ENCODE peak calls at places on chromosomes 12 and 14, in seven cellular contexts. B is PC-3, J is stomach, X is left ventricle myocardium inferior, D is transverse colon, L is spleen, S is prostate gland. Q is an unnamed sample. For H3K4me1, the result is how much of the 10 kb centered on the place peaks cover.

GRCh38 chr14:55877942-55878341 is 240.3 kb upstream of the PELI2 start:
- DNase-seq in D (no peak), S (no peak), X (no peak), J (no peak), L (no peak), B (no peak), Q (no peak)

GRCh38 chr14:90405755-90406154 is 8.9 kb downstream of the CALM1 start:
- DNase-seq in J (no peak), L (no peak), D (no peak), X (no peak), S (no peak), B (no peak), Q (no peak)

GRCh38 chr12:52212701-52213540 is 20.1 kb upstream of the KRT7 start:
- DNase-seq in B (no peak), L (peak), J (no peak), X (no peak), S (no peak), D (no peak), Q (no peak)

GRCh38 chr14:106848330-106849121 is 1322.1 kb downstream of the TMEM121 start:
- DNase-seq in L (no peak), S (no peak), D (peak), X (no peak), B (peak), J (no peak), Q (no peak)

GRCh38 chr12:116434155-116435065 is 124.8 kb upstream of the MAP1LC3B2 start:
- DNase-seq in L (no peak), D (peak), X (peak), J (peak), S (peak), B (peak), Q (peak)

GRCh38 chr14:93079321-93079720 is 36.4 kb downstream of the ITPK1 start:
- DNase-seq in D (no peak), L (no peak), B (no peak), J (no peak), S (no peak), X (no peak), Q (no peak)

GRCh38 chr12:6345319-6346071 is 3.6 kb upstream of the TNFRSF1A start:
- DNase-seq in J (peak), X (no peak), B (peak), L (peak), S (no peak), D (no peak), Q (peak)

GRCh38 chr12:106953352-106954260 is 2.1 kb upstream of the TMEM263 start:
- DNase-seq in X (no peak), S (no peak), L (no peak), D (no peak), J (no peak), B (peak), Q (no peak)

GRCh38 chr14:57290753-57291152 is 22.0 kb downstream of the AP5M1 start:
- DNase-seq in J (no peak), L (no peak), B (no peak), D (no peak), X (no peak), S (no peak), Q (no peak)

GRCh38 chr12:131000000-131000486 is 46.3 kb downstream of the ADGRD1 start:
- DNase-seq in S (no peak), L (peak), X (no peak), J (no peak), D (no peak), B (no peak), Q (no peak)

GRCh38 chr12:122138616-122139015 is 35.4 kb downstream of the IL31 start:
- DNase-seq in J (no peak), X (no peak), D (no peak), L (no peak), B (no peak), S (no peak), Q (no peak)

DNA sequence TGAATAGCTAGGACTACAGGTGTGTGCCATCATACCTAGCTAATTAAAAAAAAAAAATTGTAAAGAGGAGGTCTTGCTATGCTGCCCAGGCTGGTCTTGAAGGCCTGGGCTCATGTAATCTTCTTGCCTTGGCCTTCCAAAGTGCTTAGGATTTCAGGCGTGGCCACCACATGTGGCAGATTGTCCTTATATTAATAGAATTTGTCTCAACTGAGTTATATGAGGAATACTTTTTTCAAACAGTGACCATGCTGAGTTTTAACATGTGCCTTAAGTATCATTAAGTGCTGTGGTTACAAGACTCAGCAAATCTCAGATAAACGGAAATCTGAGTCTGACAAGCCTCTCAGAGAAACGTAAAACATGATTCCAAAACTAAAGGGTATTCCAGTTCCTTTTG is 83.2 kb upstream of the FERMT2 start:
- DNase-seq in D (no peak), J (no peak), L (no peak), B (no peak), X (no peak), S (no peak), Q (no peak)
- H3K4me1 ChIP-seq in D (under half), J (under half), L (under half), B (under half), X (under half), S (under half), Q (under half)

DNA sequence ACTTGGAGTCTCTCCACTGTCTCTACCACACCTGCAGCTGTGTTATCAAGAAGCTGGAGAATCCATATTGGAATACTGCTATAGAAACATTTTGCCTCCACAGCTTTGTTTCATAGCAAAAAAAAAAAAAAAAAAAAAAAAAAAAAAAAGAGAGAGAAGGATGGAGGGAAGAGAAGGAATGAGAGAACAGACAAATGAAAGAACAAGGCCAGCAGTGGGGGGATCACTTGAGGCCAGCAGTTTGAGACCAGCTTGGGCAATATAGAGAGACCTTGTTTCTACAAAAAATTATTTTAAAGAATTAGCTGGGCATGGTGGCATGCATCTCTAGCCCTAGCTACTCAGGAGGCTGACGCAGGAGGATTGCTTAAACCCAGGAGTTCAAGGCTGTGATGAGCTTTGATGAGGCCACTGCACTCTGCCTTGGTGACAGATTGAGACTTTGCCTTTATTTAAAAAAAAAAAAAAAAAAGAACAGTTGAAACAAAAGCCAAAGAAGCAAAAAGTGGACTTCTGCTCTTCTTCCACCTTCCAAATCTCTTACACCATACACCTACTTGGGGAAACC is 8.1 kb downstream of the VEZT start:
- DNase-seq in D (no peak), S (no peak), B (no peak), L (no peak), J (no peak), X (no peak), Q (no peak)
- H3K4me1 ChIP-seq in D (under half), S (under half), B (under half), L (under half), J (half or more), X (half or more), Q (under half)

GRCh38 chr14:94498215-94498614 is 11.1 kb downstream of the SERPINA12 start:
- DNase-seq in B (no peak), S (no peak), J (no peak), X (no peak), D (no peak), L (no peak), Q (no peak)
- H3K4me1 ChIP-seq in B (under half), S (under half), J (under half), X (under half), D (under half), L (under half), Q (under half)

GRCh38 chr12:109704371-109705098 is 9.1 kb upstream of the FAM222A start:
- DNase-seq in L (no peak), X (no peak), B (no peak), S (no peak), D (no peak), J (no peak), Q (no peak)
- H3K4me1 ChIP-seq in L (under half), X (under half), B (under half), S (under half), D (under half), J (under half), Q (under half)

GRCh38 chr12:128794661-128795529 is 28.9 kb downstream of the SLC15A4 start:
- DNase-seq in L (peak), X (no peak), B (no peak), S (no peak), D (no peak), J (peak), Q (no peak)

GRCh38 chr12:128795530-128796361 is 28.0 kb downstream of the SLC15A4 start:
- DNase-seq in J (no peak), L (peak), D (no peak), B (no peak), S (no peak), X (no peak), Q (peak)

GRCh38 chr12:128796439-128797118 is 27.2 kb downstream of the SLC15A4 start:
- DNase-seq in J (no peak), B (no peak), D (no peak), X (no peak), L (no peak), S (no peak), Q (no peak)

GRCh38 chr12:128798543-128799341 is 25.0 kb downstream of the SLC15A4 start:
- DNase-seq in S (no peak), X (no peak), L (no peak), J (no peak), D (no peak), B (peak), Q (peak)

GRCh38 chr12:128797119-128798118 is 26.3 kb downstream of the SLC15A4 start:
- DNase-seq in B (peak), D (no peak), L (no peak), X (no peak), J (no peak), S (no peak), Q (no peak)
- H3K4me1 ChIP-seq in B (under half), D (under half), L (half or more), X (half or more), J (under half), S (under half), Q (under half)

GRCh38 chr12:104494137-104494815 is 37.5 kb downstream of the CHST11 start:
- DNase-seq in X (no peak), J (no peak), L (no peak), D (no peak), S (no peak), B (no peak), Q (no peak)
- H3K4me1 ChIP-seq in X (under half), J (half or more), L (half or more), D (under half), S (under half), B (under half), Q (under half)

GRCh38 chr14:50520947-50521815 is 11.2 kb downstream of the MAP4K5 start:
- DNase-seq in L (no peak), D (peak), J (no peak), B (peak), S (no peak), X (no peak), Q (no peak)

GRCh38 chr14:50524731-50525510 is 7.4 kb downstream of the MAP4K5 start:
- DNase-seq in L (no peak), B (peak), J (no peak), D (no peak), X (no peak), S (no peak), Q (no peak)

GRCh38 chr14:50521912-50522341 is 10.4 kb downstream of the MAP4K5 start:
- DNase-seq in B (peak), L (no peak), J (no peak), D (no peak), X (no peak), S (no peak), Q (no peak)

GRCh38 chr14:50523271-50524041 is 8.9 kb downstream of the MAP4K5 start:
- DNase-seq in D (no peak), B (no peak), L (no peak), X (no peak), J (no peak), S (no peak), Q (no peak)

DNA sequence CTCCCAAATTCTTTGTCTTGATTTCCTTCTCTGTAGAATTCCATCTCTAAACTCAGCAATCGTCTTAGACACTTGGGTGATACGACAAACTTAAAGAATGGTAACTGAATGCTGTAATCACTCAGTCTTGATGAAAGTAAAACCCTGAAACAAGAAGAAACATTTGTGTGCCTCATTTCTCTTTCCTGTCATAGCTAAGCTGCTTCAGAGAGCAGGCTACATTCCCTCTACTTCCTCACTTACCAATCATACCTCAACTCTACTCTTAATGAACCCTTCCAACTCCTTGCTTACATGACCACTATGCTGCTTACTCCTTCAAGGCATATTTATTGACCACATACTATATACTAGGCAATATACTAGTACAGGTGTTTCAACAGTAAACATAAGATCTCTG is 8.3 kb downstream of the MAP4K5 start:
- DNase-seq in D (no peak), X (no peak), J (no peak), S (no peak), B (no peak), L (no peak), Q (no peak)
- H3K4me1 ChIP-seq in D (under half), X (under half), J (half or more), S (under half), B (under half), L (half or more), Q (under half)

DNA sequence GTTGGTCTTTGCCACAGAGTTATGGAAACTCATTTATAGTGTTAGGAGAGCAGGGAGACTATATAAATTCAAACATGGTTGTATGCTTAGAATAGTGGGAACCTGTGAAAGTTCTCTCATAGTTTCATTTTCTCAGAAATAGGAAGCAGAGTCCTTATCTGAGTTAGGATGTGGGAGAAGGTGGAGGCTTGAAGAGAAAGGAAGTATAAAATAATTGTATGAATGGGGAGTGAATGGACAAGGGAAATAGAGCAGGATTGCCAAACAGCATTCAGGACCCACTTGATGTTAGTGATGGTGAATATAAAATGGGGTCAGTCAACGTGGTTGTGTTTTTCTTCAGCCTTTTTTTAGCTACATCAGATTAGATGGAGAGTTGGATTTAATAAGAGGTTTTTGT is 34.0 kb upstream of the TPH2 start:
- DNase-seq in X (no peak), B (no peak), L (no peak), D (no peak), S (no peak), J (no peak), Q (no peak)
- H3K4me1 ChIP-seq in X (under half), B (under half), L (under half), D (under half), S (under half), J (under half), Q (under half)

GRCh38 chr12:108567974-108568652 is 5.7 kb downstream of the ISCU start:
- DNase-seq in S (no peak), L (no peak), J (no peak), X (no peak), D (no peak), B (no peak), Q (no peak)

GRCh38 chr12:108567388-108567787 is 5.0 kb downstream of the ISCU start:
- DNase-seq in D (no peak), J (no peak), L (no peak), S (no peak), B (no peak), X (no peak), Q (peak)

GRCh38 chr12:108565976-108566375 is 3.6 kb downstream of the ISCU start:
- DNase-seq in S (peak), J (peak), B (peak), L (peak), X (peak), D (peak), Q (peak)

GRCh38 chr12:108564724-108565123 is 2.3 kb downstream of the ISCU start:
- DNase-seq in B (no peak), X (no peak), S (no peak), J (no peak), L (no peak), D (no peak), Q (no peak)

GRCh38 chr12:108566452-108566851 is 4.1 kb downstream of the ISCU start:
- DNase-seq in J (no peak), L (no peak), D (no peak), B (no peak), X (no peak), S (no peak), Q (no peak)
- H3K4me1 ChIP-seq in J (under half), L (half or more), D (under half), B (under half), X (half or more), S (under half), Q (under half)

GRCh38 chr12:11757095-11757494 is 107.6 kb downstream of the ETV6 start:
- DNase-seq in L (no peak), X (no peak), S (no peak), J (no peak), D (no peak), B (no peak), Q (no peak)

GRCh38 chr12:11756022-11756421 is 106.5 kb downstream of the ETV6 start:
- DNase-seq in L (no peak), X (no peak), J (no peak), B (no peak), D (no peak), S (no peak), Q (no peak)

GRCh38 chr12:11757531-11757930 is 108.1 kb downstream of the ETV6 start:
- DNase-seq in S (no peak), J (no peak), B (no peak), X (no peak), L (no peak), D (peak), Q (no peak)

GRCh38 chr12:11755311-11755930 is 105.9 kb downstream of the ETV6 start:
- DNase-seq in J (no peak), S (no peak), B (no peak), X (no peak), L (no peak), D (no peak), Q (no peak)

GRCh38 chr12:11756523-11756922 is 107.0 kb downstream of the ETV6 start:
- DNase-seq in D (no peak), X (no peak), L (no peak), J (no peak), S (no peak), B (no peak), Q (no peak)
- H3K4me1 ChIP-seq in D (under half), X (half or more), L (half or more), J (half or more), S (under half), B (under half), Q (under half)